ENCODE peak calls at places on chromosomes 16 and 17, in eight cellular contexts. X is right cardiac atrium; D is activated T-helper 1 cell treated with anti-CD3 and anti-CD28 coated beads, Interleukin-2, amount 50 U/mL, for 16 hours; B is activated gamma-delta T cell treated with anti-CD3 and anti-CD28 coated beads, Interleukin-2, amount 50 U/mL, for 16 hours; Q is ACHN; C is endothelial cell; W is prostate gland; U is lower leg skin. K is an unnamed sample.

GRCh38 chr17:78472035-78472905 is 93.8 kb downstream of the PGS1 start:
- DNase-seq in U (no peak), X (peak; percentile 40), D (no peak), W (no peak), B (no peak), Q (no peak), C (no peak), K (no peak)

GRCh38 chr17:73624496-73624988 is 19.7 kb downstream of the SDK2 start:
- DNase-seq in X (no peak), C (no peak), U (no peak), Q (no peak), W (no peak), D (no peak), B (no peak), K (no peak)

GRCh38 chr17:44502598-44503079 is 567 bp downstream of the GPATCH8 start:
- DNase-seq in C (no peak), B (no peak), W (no peak), D (no peak), U (peak; percentile 86), Q (peak; percentile 41), X (no peak), K (peak; percentile 16)

GRCh38 chr16:85166281-85166680 is 54.0 kb upstream of the CIBAR2 start:
- DNase-seq in U (no peak), W (no peak), X (peak; percentile 7), B (no peak), C (no peak), D (no peak), Q (no peak), K (no peak)

GRCh38 chr16:964696-965395 is 5.9 kb downstream of the LMF1 start:
- DNase-seq in D (peak; percentile 53), Q (no peak), X (no peak), B (peak; percentile 30), C (no peak), W (peak; percentile 58), U (no peak), K (no peak)

GRCh38 chr17:14840616-14841231 is 424.4 kb downstream of the PMP22 start:
- DNase-seq in Q (no peak), B (no peak), C (no peak), U (no peak), W (no peak), X (no peak), D (no peak), K (no peak)

GRCh38 chr16:86108062-86108461 is 209.1 kb downstream of the IRF8 start:
- DNase-seq in W (no peak), U (no peak), X (no peak), D (no peak), C (no peak), B (no peak), Q (no peak), K (no peak)

GRCh38 chr16:10685709-10686108 is 9.0 kb downstream of the TEKT5 start:
- DNase-seq in X (no peak), Q (no peak), D (no peak), B (no peak), C (no peak), W (no peak), U (peak; percentile 53), K (no peak)

GRCh38 chr16:54280751-54281150 is 5.8 kb downstream of the IRX3 start:
- DNase-seq in U (peak; percentile 53), C (no peak), W (no peak), Q (peak; percentile 13), D (no peak), B (no peak), X (no peak), K (no peak)

GRCh38 chr17:75965468-75965867 is 13.5 kb downstream of the ACOX1 start:
- DNase-seq in W (no peak), C (no peak), Q (no peak), U (no peak), X (no peak), D (no peak), B (no peak), K (no peak)

GRCh38 chr16:22321340-22322001 is 24.3 kb downstream of the POLR3E start:
- DNase-seq in X (peak; percentile 78), Q (peak; percentile 83), W (peak; percentile 77), C (peak; percentile 53), B (peak; percentile 35), D (peak; percentile 53), U (peak; percentile 91), K (peak; percentile 83)

GRCh38 chr17:57600092-57600491 is 145.0 kb downstream of the CCDC182 start:
- DNase-seq in D (no peak), W (no peak), Q (no peak), B (peak; percentile 22), U (no peak), X (no peak), C (no peak), K (no peak)

GRCh38 chr16:5791011-5791410 is 693.4 kb upstream of the EEF2KMT start:
- DNase-seq in X (no peak), Q (no peak), C (no peak), B (no peak), D (no peak), W (no peak), U (no peak), K (no peak)

GRCh38 chr16:87939562-87940423 is 3.5 kb upstream of the CA5A start:
- DNase-seq in W (no peak), X (no peak), C (no peak), D (no peak), U (no peak), B (no peak), Q (no peak), K (no peak)

GRCh38 chr16:12801511-12802042 is 2.1 kb downstream of the CPPED1 start:
- DNase-seq in W (no peak), B (no peak), D (no peak), U (no peak), X (no peak), C (no peak), Q (no peak), K (no peak)

GRCh38 chr16:28098959-28099945 is 35.7 kb upstream of the GSG1L start:
- DNase-seq in C (no peak), D (no peak), W (no peak), U (peak; percentile 78), Q (no peak), X (no peak), B (no peak), K (no peak)

GRCh38 chr17:50803676-50804075 is 31.7 kb upstream of the WFIKKN2 start:
- DNase-seq in B (no peak), D (no peak), X (no peak), C (no peak), U (no peak), W (no peak), Q (no peak), K (no peak)

GRCh38 chr16:67391424-67392300 is 1.6 kb downstream of the TPPP3 start:
- DNase-seq in D (no peak), W (no peak), C (no peak), U (peak; percentile 89), B (no peak), X (peak; percentile 83), Q (no peak), K (no peak)

GRCh38 chr16:31513126-31513525 is 4.9 kb upstream of the RUSF1 start:
- DNase-seq in B (no peak), U (no peak), W (no peak), D (no peak), C (no peak), Q (peak; percentile 98), X (no peak), K (no peak)

GRCh38 chr16:59090501-59090900 is 356.4 kb upstream of the GOT2 start:
- DNase-seq in Q (no peak), B (no peak), U (no peak), C (no peak), D (no peak), W (no peak), X (no peak), K (peak; percentile 5)

GRCh38 chr17:21292867-21293845 is 8.6 kb downstream of the MAP2K3 start:
- DNase-seq in B (no peak), C (no peak), W (no peak), D (no peak), U (no peak), Q (no peak), X (no peak), K (no peak)

K was measured in neural progenitor cell.